ENCODE peak calls at places on chromosomes 11 and 22, in ten cellular contexts. I is stimulated activated CD8-positive, alpha-beta memory T cell treated with anti-CD3 and anti-CD28 coated beads, Interleukin-4, amount 100 ng/mL, for 48 hours; H is spleen; B is brain pericyte; U is neural crest cell; D is dermis blood vessel endothelial cell; W is CMK; X is activated T-cell treated with anti-CD3 and anti-CD28 coated beads for 1 hour; Q is activated naive CD4-positive, alpha-beta T cell treated with anti-CD3 and anti-CD28 coated beads for 36 hours; S is NCI-H1092. V is an unnamed sample.

GRCh38 chr22:18091916-18092526 is 14.2 kb downstream of the PEX26 start:
- DNase-seq in D (peak), X (no peak), S (no peak), W (no peak), H (no peak), B (no peak), Q (no peak), I (no peak), U (no peak), V (no peak)

GRCh38 chr11:116373107-116373506 is 399.7 kb downstream of the BUD13 start:
- DNase-seq in W (no peak), X (no peak), I (no peak), D (no peak), U (no peak), B (no peak), Q (no peak), S (peak), H (no peak), V (no peak)

GRCh38 chr11:119741369-119742262 is 12.6 kb upstream of the NECTIN1 start:
- DNase-seq in D (peak), W (no peak), H (peak), B (no peak), S (no peak), U (peak), Q (peak), I (peak), X (peak), V (no peak)

GRCh38 chr22:28883917-28884753 is 763 bp downstream of the ZNRF3 start:
- DNase-seq in S (peak), U (peak), I (peak), Q (peak), B (no peak), D (peak), W (no peak), H (peak), X (peak), V (no peak)

GRCh38 chr11:45485070-45485716 is 180.2 kb downstream of the CHST1 start:
- DNase-seq in W (no peak), I (no peak), D (no peak), S (no peak), B (no peak), H (peak), X (no peak), U (no peak), Q (no peak), V (no peak)

GRCh38 chr11:97856666-97857065 is 1164.1 kb upstream of the CNTN5 start:
- DNase-seq in S (no peak), Q (no peak), I (no peak), U (no peak), X (no peak), H (no peak), W (no peak), B (no peak), D (no peak), V (no peak)

GRCh38 chr11:3021125-3021524 is 29.0 kb upstream of the NAP1L4 start:
- DNase-seq in I (peak), U (no peak), W (no peak), S (peak), B (no peak), Q (peak), X (peak), D (peak), H (no peak), V (no peak)

GRCh38 chr11:3873712-3874349 is 18.4 kb downstream of the STIM1 start:
- DNase-seq in S (no peak), W (no peak), U (no peak), I (no peak), X (no peak), B (no peak), H (no peak), Q (no peak), D (no peak), V (no peak)

GRCh38 chr11:60905551-60906113 is 753 bp downstream of the PRPF19 start:
- DNase-seq in S (no peak), H (peak), Q (peak), X (no peak), I (peak), D (peak), U (no peak), B (no peak), W (no peak), V (no peak)

GRCh38 chr22:23897320-23897719 is 3.1 kb downstream of the MIF start:
- DNase-seq in Q (no peak), B (no peak), D (no peak), S (no peak), W (no peak), I (no peak), X (no peak), H (no peak), U (no peak), V (no peak)

GRCh38 chr11:124644426-124645280 is 22.0 kb downstream of the TBRG1 start:
- DNase-seq in U (peak), H (no peak), Q (peak), X (peak), D (peak), S (peak), I (peak), W (no peak), B (peak), V (peak)

GRCh38 chr11:29310706-29311342 is 706.0 kb downstream of the KCNA4 start:
- DNase-seq in X (no peak), I (no peak), B (no peak), H (no peak), W (no peak), D (no peak), U (no peak), S (no peak), Q (no peak), V (no peak)

GRCh38 chr11:11211186-11211585 is 141.9 kb downstream of the CSNK2A3 start:
- DNase-seq in I (no peak), S (no peak), U (no peak), H (no peak), X (no peak), D (no peak), B (no peak), W (no peak), Q (no peak), V (no peak)

GRCh38 chr11:2510626-2511402 is 66.0 kb downstream of the KCNQ1 start:
- DNase-seq in B (no peak), H (peak), I (no peak), Q (no peak), W (no peak), X (no peak), S (no peak), U (no peak), D (no peak), V (no peak)

GRCh38 chr11:83319346-83319745 is 33.2 kb upstream of the CCDC90B start:
- DNase-seq in I (no peak), B (no peak), X (no peak), S (no peak), H (no peak), Q (no peak), W (no peak), U (no peak), D (no peak), V (no peak)

GRCh38 chr11:132779487-132779886 is 752.8 kb downstream of the OPCML start:
- DNase-seq in W (no peak), S (no peak), X (no peak), B (no peak), U (no peak), Q (no peak), I (no peak), H (no peak), D (no peak), V (no peak)